ENCODE peak calls at places on chromosomes 1 and 21, in five cellular contexts. One of them, this sample, is unnamed.

GRCh38 chr1:236394905-236395779 is 1.1 kb downstream of the EDARADD start:
- DNase-seq in neural progenitor cell: peak
- DNase-seq in endothelial cell: peak
- DNase-seq in activated CD8-positive, alpha-beta T cell treated with anti-CD3 and anti-CD28 coated beads for 36 hours: peak
- DNase-seq in OCI-LY7: no peak
- DNase-seq in this sample: peak

GRCh38 chr1:67211589-67212563 is 45.6 kb downstream of the IL23R start:
- DNase-seq in activated CD8-positive, alpha-beta T cell treated with anti-CD3 and anti-CD28 coated beads for 36 hours: peak
- DNase-seq in neural progenitor cell: peak
- DNase-seq in OCI-LY7: peak
- DNase-seq in endothelial cell: peak
- DNase-seq in this sample: peak

GRCh38 chr1:212754193-212754592 is 37.4 kb downstream of the NSL1 start:
- DNase-seq in endothelial cell: no peak
- DNase-seq in neural progenitor cell: no peak
- DNase-seq in OCI-LY7: peak
- DNase-seq in activated CD8-positive, alpha-beta T cell treated with anti-CD3 and anti-CD28 coated beads for 36 hours: no peak
- DNase-seq in this sample: no peak

GRCh38 chr1:230140221-230141001 is 73.4 kb downstream of the GALNT2 start:
- DNase-seq in activated CD8-positive, alpha-beta T cell treated with anti-CD3 and anti-CD28 coated beads for 36 hours: no peak
- DNase-seq in OCI-LY7: no peak
- DNase-seq in neural progenitor cell: no peak
- DNase-seq in endothelial cell: peak
- DNase-seq in this sample: no peak

GRCh38 chr1:199931666-199932377 is 95.7 kb upstream of the NR5A2 start:
- DNase-seq in endothelial cell: no peak
- DNase-seq in OCI-LY7: peak
- DNase-seq in neural progenitor cell: no peak
- DNase-seq in activated CD8-positive, alpha-beta T cell treated with anti-CD3 and anti-CD28 coated beads for 36 hours: peak
- DNase-seq in this sample: no peak

GRCh38 chr1:89894210-89894668 is 73.4 kb downstream of the LRRC8D start:
- DNase-seq in endothelial cell: no peak
- DNase-seq in OCI-LY7: no peak
- DNase-seq in neural progenitor cell: no peak
- DNase-seq in activated CD8-positive, alpha-beta T cell treated with anti-CD3 and anti-CD28 coated beads for 36 hours: no peak
- DNase-seq in this sample: no peak

GRCh38 chr1:30966690-30967369 is 58.3 kb upstream of the SDC3 start:
- DNase-seq in neural progenitor cell: no peak
- DNase-seq in OCI-LY7: no peak
- DNase-seq in endothelial cell: no peak
- DNase-seq in activated CD8-positive, alpha-beta T cell treated with anti-CD3 and anti-CD28 coated beads for 36 hours: no peak
- DNase-seq in this sample: no peak

GRCh38 chr1:153790996-153791855 is 16.0 kb downstream of the SLC27A3 start:
- DNase-seq in OCI-LY7: peak
- DNase-seq in neural progenitor cell: no peak
- DNase-seq in endothelial cell: no peak
- DNase-seq in activated CD8-positive, alpha-beta T cell treated with anti-CD3 and anti-CD28 coated beads for 36 hours: peak
- DNase-seq in this sample: peak

GRCh38 chr1:234885601-234886000 is 243.0 kb downstream of the TOMM20 start:
- DNase-seq in OCI-LY7: no peak
- DNase-seq in activated CD8-positive, alpha-beta T cell treated with anti-CD3 and anti-CD28 coated beads for 36 hours: no peak
- DNase-seq in endothelial cell: no peak
- DNase-seq in neural progenitor cell: no peak
- DNase-seq in this sample: no peak

GRCh38 chr1:78091215-78091813 is 45.5 kb downstream of the GIPC2 start:
- DNase-seq in OCI-LY7: no peak
- DNase-seq in activated CD8-positive, alpha-beta T cell treated with anti-CD3 and anti-CD28 coated beads for 36 hours: no peak
- DNase-seq in neural progenitor cell: peak
- DNase-seq in endothelial cell: no peak
- DNase-seq in this sample: no peak

GRCh38 chr1:167110586-167110985 is 16.7 kb downstream of the STYXL2 start:
- DNase-seq in OCI-LY7: peak
- DNase-seq in neural progenitor cell: no peak
- DNase-seq in endothelial cell: no peak
- DNase-seq in activated CD8-positive, alpha-beta T cell treated with anti-CD3 and anti-CD28 coated beads for 36 hours: peak
- DNase-seq in this sample: no peak

GRCh38 chr1:107534632-107535031 is 393.8 kb downstream of the NTNG1 start:
- DNase-seq in endothelial cell: no peak
- DNase-seq in activated CD8-positive, alpha-beta T cell treated with anti-CD3 and anti-CD28 coated beads for 36 hours: no peak
- DNase-seq in neural progenitor cell: no peak
- DNase-seq in OCI-LY7: no peak
- DNase-seq in this sample: no peak

GRCh38 chr1:206020393-206021007 is 3.2 kb downstream of the CTSE start:
- DNase-seq in neural progenitor cell: no peak
- DNase-seq in endothelial cell: no peak
- DNase-seq in OCI-LY7: no peak
- DNase-seq in activated CD8-positive, alpha-beta T cell treated with anti-CD3 and anti-CD28 coated beads for 36 hours: no peak
- DNase-seq in this sample: no peak

GRCh38 chr1:206578115-206578935 is 33.9 kb downstream of the EIF2D start:
- DNase-seq in OCI-LY7: no peak
- DNase-seq in activated CD8-positive, alpha-beta T cell treated with anti-CD3 and anti-CD28 coated beads for 36 hours: peak
- DNase-seq in neural progenitor cell: no peak
- DNase-seq in endothelial cell: no peak
- DNase-seq in this sample: no peak

GRCh38 chr1:197890936-197891335 is 11.5 kb upstream of the C1orf53 start:
- DNase-seq in OCI-LY7: no peak
- DNase-seq in neural progenitor cell: peak
- DNase-seq in endothelial cell: no peak
- DNase-seq in activated CD8-positive, alpha-beta T cell treated with anti-CD3 and anti-CD28 coated beads for 36 hours: no peak
- DNase-seq in this sample: no peak

GRCh38 chr1:173451981-173452380 is 25.2 kb upstream of the PRDX6 start:
- DNase-seq in OCI-LY7: no peak
- DNase-seq in activated CD8-positive, alpha-beta T cell treated with anti-CD3 and anti-CD28 coated beads for 36 hours: no peak
- DNase-seq in neural progenitor cell: no peak
- DNase-seq in endothelial cell: no peak
- DNase-seq in this sample: no peak

GRCh38 chr21:28224191-28224755 is 768.4 kb downstream of the LTN1 start:
- DNase-seq in activated CD8-positive, alpha-beta T cell treated with anti-CD3 and anti-CD28 coated beads for 36 hours: no peak
- DNase-seq in OCI-LY7: no peak
- DNase-seq in neural progenitor cell: no peak
- DNase-seq in endothelial cell: no peak
- DNase-seq in this sample: no peak

GRCh38 chr1:2344744-2345296 is 46.5 kb downstream of the MORN1 start:
- DNase-seq in endothelial cell: no peak
- DNase-seq in OCI-LY7: no peak
- DNase-seq in neural progenitor cell: no peak
- DNase-seq in activated CD8-positive, alpha-beta T cell treated with anti-CD3 and anti-CD28 coated beads for 36 hours: no peak
- DNase-seq in this sample: no peak

GRCh38 chr1:41670558-41670957 is 186.1 kb upstream of the EDN2 start:
- DNase-seq in OCI-LY7: no peak
- DNase-seq in neural progenitor cell: no peak
- DNase-seq in endothelial cell: no peak
- DNase-seq in activated CD8-positive, alpha-beta T cell treated with anti-CD3 and anti-CD28 coated beads for 36 hours: peak
- DNase-seq in this sample: no peak

GRCh38 chr1:205507896-205508714 is 3.6 kb downstream of the CDK18 start:
- DNase-seq in activated CD8-positive, alpha-beta T cell treated with anti-CD3 and anti-CD28 coated beads for 36 hours: no peak
- DNase-seq in OCI-LY7: no peak
- DNase-seq in endothelial cell: no peak
- DNase-seq in neural progenitor cell: no peak
- DNase-seq in this sample: no peak

GRCh38 chr21:43600642-43601397 is 58.5 kb downstream of the HSF2BP start:
- DNase-seq in activated CD8-positive, alpha-beta T cell treated with anti-CD3 and anti-CD28 coated beads for 36 hours: no peak
- DNase-seq in endothelial cell: no peak
- DNase-seq in OCI-LY7: no peak
- DNase-seq in neural progenitor cell: no peak
- DNase-seq in this sample: no peak

GRCh38 chr1:17375651-17376050 is 3.7 kb downstream of the PADI6 start:
- DNase-seq in neural progenitor cell: no peak
- DNase-seq in activated CD8-positive, alpha-beta T cell treated with anti-CD3 and anti-CD28 coated beads for 36 hours: no peak
- DNase-seq in OCI-LY7: no peak
- DNase-seq in endothelial cell: no peak
- DNase-seq in this sample: no peak

GRCh38 chr1:161198206-161198876 is 513 bp downstream of the ADAMTS4 start:
- DNase-seq in OCI-LY7: no peak
- DNase-seq in activated CD8-positive, alpha-beta T cell treated with anti-CD3 and anti-CD28 coated beads for 36 hours: no peak
- DNase-seq in neural progenitor cell: peak
- DNase-seq in endothelial cell: peak
- DNase-seq in this sample: no peak

GRCh38 chr21:26513212-26513611 is 59.9 kb downstream of the CYYR1 start:
- DNase-seq in OCI-LY7: no peak
- DNase-seq in neural progenitor cell: no peak
- DNase-seq in activated CD8-positive, alpha-beta T cell treated with anti-CD3 and anti-CD28 coated beads for 36 hours: no peak
- DNase-seq in endothelial cell: no peak
- DNase-seq in this sample: no peak

GRCh38 chr1:11967028-11967547 is 13.2 kb upstream of the MFN2 start:
- DNase-seq in endothelial cell: peak
- DNase-seq in OCI-LY7: peak
- DNase-seq in activated CD8-positive, alpha-beta T cell treated with anti-CD3 and anti-CD28 coated beads for 36 hours: peak
- DNase-seq in neural progenitor cell: peak
- DNase-seq in this sample: peak

GRCh38 chr21:36860736-36861594 is 105.5 kb downstream of the HLCS start:
- DNase-seq in OCI-LY7: no peak
- DNase-seq in endothelial cell: no peak
- DNase-seq in neural progenitor cell: no peak
- DNase-seq in activated CD8-positive, alpha-beta T cell treated with anti-CD3 and anti-CD28 coated beads for 36 hours: no peak
- DNase-seq in this sample: no peak

GRCh38 chr1:5990913-5991783 is 1.1 kb downstream of the NPHP4 start:
- DNase-seq in endothelial cell: peak
- DNase-seq in activated CD8-positive, alpha-beta T cell treated with anti-CD3 and anti-CD28 coated beads for 36 hours: peak
- DNase-seq in neural progenitor cell: peak
- DNase-seq in OCI-LY7: peak
- DNase-seq in this sample: peak

GRCh38 chr1:183080406-183080805 is 57.2 kb downstream of the LAMC1 start:
- DNase-seq in OCI-LY7: no peak
- DNase-seq in endothelial cell: no peak
- DNase-seq in activated CD8-positive, alpha-beta T cell treated with anti-CD3 and anti-CD28 coated beads for 36 hours: no peak
- DNase-seq in neural progenitor cell: no peak
- DNase-seq in this sample: no peak

GRCh38 chr1:43853161-43853921 is 80.3 kb upstream of the ARTN start:
- DNase-seq in OCI-LY7: peak
- DNase-seq in endothelial cell: no peak
- DNase-seq in activated CD8-positive, alpha-beta T cell treated with anti-CD3 and anti-CD28 coated beads for 36 hours: peak
- DNase-seq in neural progenitor cell: no peak
- DNase-seq in this sample: peak

GRCh38 chr1:21254335-21254951 is 35.8 kb downstream of the ECE1 start:
- DNase-seq in neural progenitor cell: no peak
- DNase-seq in activated CD8-positive, alpha-beta T cell treated with anti-CD3 and anti-CD28 coated beads for 36 hours: no peak
- DNase-seq in endothelial cell: peak
- DNase-seq in OCI-LY7: no peak
- DNase-seq in this sample: no peak

DNA sequence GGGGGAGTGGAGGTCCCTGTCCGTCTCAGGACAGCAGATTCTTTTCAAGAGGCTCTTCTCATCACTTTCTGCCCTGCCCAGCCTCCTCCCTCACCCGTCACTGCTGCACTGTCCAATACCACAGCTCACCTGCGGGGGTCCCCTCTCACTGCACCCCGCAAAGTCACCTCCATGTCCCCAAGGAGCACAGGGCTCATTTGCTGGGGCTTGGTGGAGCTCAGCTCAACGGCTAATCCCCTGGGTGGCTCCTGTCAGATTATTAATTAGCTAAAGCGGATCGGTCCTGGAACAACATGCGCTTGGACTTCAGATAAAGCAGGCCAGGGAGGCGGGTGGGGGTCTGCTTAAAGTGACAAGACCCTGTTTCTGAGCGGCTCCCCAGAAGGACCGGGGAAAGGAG is 43.2 kb downstream of the CASZ1 start:
- DNase-seq in neural progenitor cell: peak
- DNase-seq in activated CD8-positive, alpha-beta T cell treated with anti-CD3 and anti-CD28 coated beads for 36 hours: peak
- DNase-seq in OCI-LY7: no peak
- DNase-seq in endothelial cell: no peak
- DNase-seq in this sample: no peak
- TF ChIP-seq CTCF in neural progenitor cell: peak
- TF ChIP-seq CTCF in activated CD8-positive, alpha-beta T cell treated with anti-CD3 and anti-CD28 coated beads for 36 hours: no peak
- TF ChIP-seq CTCF in OCI-LY7: no peak
- TF ChIP-seq CTCF in endothelial cell: peak
- TF ChIP-seq CTCF in this sample: no peak

GRCh38 chr1:211192227-211192626 is 58.3 kb upstream of the KCNH1 start:
- DNase-seq in endothelial cell: no peak
- DNase-seq in OCI-LY7: no peak
- DNase-seq in activated CD8-positive, alpha-beta T cell treated with anti-CD3 and anti-CD28 coated beads for 36 hours: no peak
- DNase-seq in neural progenitor cell: no peak
- DNase-seq in this sample: no peak
- TF ChIP-seq CTCF in endothelial cell: no peak
- TF ChIP-seq CTCF in OCI-LY7: no peak
- TF ChIP-seq CTCF in activated CD8-positive, alpha-beta T cell treated with anti-CD3 and anti-CD28 coated beads for 36 hours: no peak
- TF ChIP-seq CTCF in neural progenitor cell: no peak
- TF ChIP-seq CTCF in this sample: no peak

GRCh38 chr1:70112838-70113237 is 92.5 kb downstream of the LRRC40 start:
- DNase-seq in OCI-LY7: no peak
- DNase-seq in activated CD8-positive, alpha-beta T cell treated with anti-CD3 and anti-CD28 coated beads for 36 hours: no peak
- DNase-seq in neural progenitor cell: no peak
- DNase-seq in endothelial cell: no peak
- DNase-seq in this sample: no peak
- TF ChIP-seq CTCF in OCI-LY7: peak
- TF ChIP-seq CTCF in activated CD8-positive, alpha-beta T cell treated with anti-CD3 and anti-CD28 coated beads for 36 hours: no peak
- TF ChIP-seq CTCF in neural progenitor cell: peak
- TF ChIP-seq CTCF in endothelial cell: no peak
- TF ChIP-seq CTCF in this sample: no peak

GRCh38 chr1:3588395-3588794 is 22.9 kb downstream of the MEGF6 start:
- DNase-seq in OCI-LY7: no peak
- DNase-seq in activated CD8-positive, alpha-beta T cell treated with anti-CD3 and anti-CD28 coated beads for 36 hours: no peak
- DNase-seq in endothelial cell: no peak
- DNase-seq in neural progenitor cell: no peak
- DNase-seq in this sample: no peak
- TF ChIP-seq CTCF in OCI-LY7: no peak
- TF ChIP-seq CTCF in activated CD8-positive, alpha-beta T cell treated with anti-CD3 and anti-CD28 coated beads for 36 hours: no peak
- TF ChIP-seq CTCF in endothelial cell: peak
- TF ChIP-seq CTCF in neural progenitor cell: no peak
- TF ChIP-seq CTCF in this sample: no peak

GRCh38 chr1:233625510-233625981 is 11.6 kb downstream of the KCNK1 start:
- DNase-seq in activated CD8-positive, alpha-beta T cell treated with anti-CD3 and anti-CD28 coated beads for 36 hours: no peak
- DNase-seq in endothelial cell: no peak
- DNase-seq in neural progenitor cell: no peak
- DNase-seq in OCI-LY7: no peak
- DNase-seq in this sample: no peak

GRCh38 chr1:233624289-233624688 is 10.4 kb downstream of the KCNK1 start:
- DNase-seq in neural progenitor cell: no peak
- DNase-seq in OCI-LY7: no peak
- DNase-seq in endothelial cell: no peak
- DNase-seq in activated CD8-positive, alpha-beta T cell treated with anti-CD3 and anti-CD28 coated beads for 36 hours: no peak
- DNase-seq in this sample: no peak

GRCh38 chr1:233627376-233627775 is 13.5 kb downstream of the KCNK1 start:
- DNase-seq in activated CD8-positive, alpha-beta T cell treated with anti-CD3 and anti-CD28 coated beads for 36 hours: peak
- DNase-seq in endothelial cell: no peak
- DNase-seq in neural progenitor cell: no peak
- DNase-seq in OCI-LY7: no peak
- DNase-seq in this sample: no peak

GRCh38 chr1:233627823-233628222 is 13.9 kb downstream of the KCNK1 start:
- DNase-seq in OCI-LY7: no peak
- DNase-seq in endothelial cell: no peak
- DNase-seq in activated CD8-positive, alpha-beta T cell treated with anti-CD3 and anti-CD28 coated beads for 36 hours: no peak
- DNase-seq in neural progenitor cell: no peak
- DNase-seq in this sample: no peak

DNA sequence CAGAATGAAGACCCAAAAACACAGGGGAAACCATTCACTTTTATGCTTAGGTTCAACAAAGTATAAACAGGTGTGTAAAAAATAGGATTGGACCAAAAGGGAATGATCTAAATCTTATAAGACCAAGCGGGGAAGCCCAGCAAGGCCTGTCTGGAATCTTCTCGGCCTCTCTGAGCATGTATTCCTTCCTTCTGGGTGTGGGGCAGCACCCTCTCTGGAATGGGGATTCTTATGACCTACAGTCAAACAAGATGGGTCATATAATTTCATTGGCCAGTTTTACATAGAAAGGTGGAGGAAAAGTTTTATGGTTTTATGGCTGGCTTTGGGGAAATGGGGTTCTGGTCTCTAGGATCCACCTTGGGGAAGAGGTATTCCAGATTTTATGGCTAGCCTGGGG is 11.2 kb downstream of the KCNK1 start:
- DNase-seq in endothelial cell: no peak
- DNase-seq in OCI-LY7: no peak
- DNase-seq in neural progenitor cell: no peak
- DNase-seq in activated CD8-positive, alpha-beta T cell treated with anti-CD3 and anti-CD28 coated beads for 36 hours: no peak
- DNase-seq in this sample: no peak
- TF ChIP-seq CTCF in endothelial cell: no peak
- TF ChIP-seq CTCF in OCI-LY7: no peak
- TF ChIP-seq CTCF in neural progenitor cell: no peak
- TF ChIP-seq CTCF in activated CD8-positive, alpha-beta T cell treated with anti-CD3 and anti-CD28 coated beads for 36 hours: no peak
- TF ChIP-seq CTCF in this sample: no peak